ENCODE peak calls at places on chromosomes 6 and 20, in five cellular contexts. R is IMR-90, F is mammary epithelial cell, C is mesendoderm, S is GM23248. G is an unnamed sample.

GRCh38 chr6:170345662-170346061 is 39.1 kb downstream of the FAM120B start:
- DNase-seq in R (peak), F (peak), C (no peak), S (no peak), G (no peak)

GRCh38 chr6:22926613-22927348 is 357.4 kb downstream of the HDGFL1 start:
- DNase-seq in R (no peak), F (no peak), C (peak), S (no peak), G (no peak)

GRCh38 chr6:11098009-11098408 is 4.4 kb downstream of the SMIM13 start:
- DNase-seq in R (no peak), F (no peak), C (no peak), S (no peak), G (no peak)

GRCh38 chr6:5059036-5059896 is 25.9 kb upstream of the PPP1R3G start:
- DNase-seq in R (no peak), F (no peak), C (no peak), S (no peak), G (no peak)

GRCh38 chr20:36098364-36098763 is 56.2 kb upstream of the EPB41L1 start:
- DNase-seq in R (peak), F (peak), C (no peak), S (peak), G (no peak)

GRCh38 chr20:45070932-45071632 is 29.8 kb downstream of the KCNS1 start:
- DNase-seq in R (peak), F (peak), C (no peak), S (peak), G (no peak)

GRCh38 chr6:153503810-153504209 is 372.7 kb upstream of the RGS17 start:
- DNase-seq in R (no peak), F (no peak), C (peak), S (peak), G (no peak)

GRCh38 chr20:64233725-64234124 is 21.8 kb upstream of the PCMTD2 start:
- DNase-seq in R (no peak), F (no peak), C (no peak), S (no peak), G (no peak)

GRCh38 chr20:6632187-6632586 is 135.3 kb upstream of the BMP2 start:
- DNase-seq in R (no peak), F (peak), C (peak), S (peak), G (peak)

GRCh38 chr6:131923356-131923755 is 27.8 kb downstream of the CCN2 start:
- DNase-seq in R (peak), F (peak), C (peak), S (peak), G (peak)

GRCh38 chr6:1610497-1611321 is 994 bp downstream of the FOXC1 start:
- DNase-seq in R (peak), F (peak), C (no peak), S (peak), G (no peak)

GRCh38 chr6:25012657-25013056 is 76.9 kb upstream of the RIPOR2 start:
- DNase-seq in R (peak), F (peak), C (no peak), S (peak), G (no peak)

GRCh38 chr20:51860015-51860882 is 57.9 kb upstream of the SALL4 start:
- DNase-seq in R (peak), F (no peak), C (no peak), S (peak), G (peak)

GRCh38 chr6:73648166-73648565 is 5.6 kb downstream of the SLC17A5 start:
- DNase-seq in R (peak), F (no peak), C (no peak), S (peak), G (no peak)

GRCh38 chr6:73649783-73650182 is 4.0 kb downstream of the SLC17A5 start:
- DNase-seq in R (no peak), F (no peak), C (no peak), S (no peak), G (no peak)

GRCh38 chr6:73644030-73644429 is 9.8 kb downstream of the SLC17A5 start:
- DNase-seq in R (peak), F (peak), C (no peak), S (no peak), G (no peak)

GRCh38 chr6:73642530-73642929 is 11.3 kb downstream of the SLC17A5 start:
- DNase-seq in R (no peak), F (no peak), C (no peak), S (no peak), G (no peak)

DNA sequence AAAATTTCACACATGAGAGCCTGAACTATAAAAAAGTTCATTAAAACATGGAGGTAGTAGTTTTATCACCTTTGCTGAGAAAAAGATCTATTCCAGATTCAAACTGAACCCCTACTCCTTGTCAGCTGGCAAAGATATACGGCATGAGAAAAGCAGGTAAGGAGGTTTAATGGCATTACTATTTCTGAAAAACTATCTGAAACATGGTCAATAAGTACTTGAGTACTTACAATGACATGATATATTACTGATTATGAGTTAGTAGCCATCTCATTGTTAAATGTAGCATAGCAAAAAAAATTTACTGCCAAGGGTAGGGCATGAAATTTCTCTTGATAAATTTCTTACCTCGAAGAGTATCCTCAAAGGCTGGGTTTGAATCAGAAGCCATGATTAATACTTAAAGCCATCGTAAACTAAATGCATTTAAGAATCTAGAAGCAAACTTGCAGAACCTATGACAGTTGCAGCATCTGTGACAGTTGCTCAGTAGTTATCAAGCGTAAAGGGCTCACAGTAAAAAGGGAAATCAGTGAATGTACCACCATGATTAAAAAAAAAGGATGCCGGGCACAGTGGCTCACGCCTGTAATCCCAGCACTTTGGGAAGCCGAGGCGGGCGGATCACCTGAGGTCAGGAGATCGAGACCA is 8.7 kb downstream of the SLC17A5 start:
- DNase-seq in R (no peak), F (no peak), C (no peak), S (peak), G (no peak)
- H3K4me3 ChIP-seq in R (peak), F (peak), C (no peak), S (peak), G (peak)

GRCh38 chr20:4949833-4950178 is 51.5 kb downstream of the SLC23A2 start:
- DNase-seq in R (peak), F (peak), C (peak), S (peak), G (no peak)
- H3K9ac ChIP-seq in R (no peak), F (no peak), C (no peak), S (no peak), G (no peak)

GRCh38 chr6:95095855-95096254 is 481.5 kb upstream of the MANEA start:
- DNase-seq in R (no peak), F (no peak), C (no peak), S (no peak), G (no peak)

GRCh38 chr6:95095271-95095670 is 482.1 kb upstream of the MANEA start:
- DNase-seq in R (peak), F (peak), C (no peak), S (peak), G (no peak)

GRCh38 chr6:95091823-95092436 is 485.4 kb upstream of the MANEA start:
- DNase-seq in R (peak), F (peak), C (peak), S (peak), G (peak)

GRCh38 chr6:95093154-95093553 is 484.2 kb upstream of the MANEA start:
- DNase-seq in R (peak), F (peak), C (no peak), S (peak), G (no peak)

DNA sequence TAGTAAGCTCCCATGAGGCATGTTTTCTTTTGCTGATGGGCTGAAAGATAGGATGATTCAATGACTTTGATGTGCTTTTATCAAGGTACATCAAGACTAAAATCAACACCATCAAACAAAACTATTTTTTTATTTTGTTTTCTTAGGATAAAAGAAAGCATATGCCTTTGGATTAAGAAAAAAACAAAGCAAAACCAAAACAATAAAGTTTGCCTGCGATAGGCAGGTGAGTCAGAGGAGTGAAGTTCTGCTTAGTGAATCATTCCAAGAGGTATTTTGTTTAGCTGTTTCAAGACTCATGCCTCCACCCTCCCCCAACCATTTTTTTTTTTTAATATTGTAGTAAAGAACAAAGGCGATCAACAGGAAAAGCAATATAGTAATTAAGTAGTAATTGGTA is 482.6 kb upstream of the MANEA start:
- DNase-seq in R (peak), F (peak), C (peak), S (peak), G (no peak)
- H3K4me3 ChIP-seq in R (no peak), F (peak), C (no peak), S (peak), G (no peak)

DNA sequence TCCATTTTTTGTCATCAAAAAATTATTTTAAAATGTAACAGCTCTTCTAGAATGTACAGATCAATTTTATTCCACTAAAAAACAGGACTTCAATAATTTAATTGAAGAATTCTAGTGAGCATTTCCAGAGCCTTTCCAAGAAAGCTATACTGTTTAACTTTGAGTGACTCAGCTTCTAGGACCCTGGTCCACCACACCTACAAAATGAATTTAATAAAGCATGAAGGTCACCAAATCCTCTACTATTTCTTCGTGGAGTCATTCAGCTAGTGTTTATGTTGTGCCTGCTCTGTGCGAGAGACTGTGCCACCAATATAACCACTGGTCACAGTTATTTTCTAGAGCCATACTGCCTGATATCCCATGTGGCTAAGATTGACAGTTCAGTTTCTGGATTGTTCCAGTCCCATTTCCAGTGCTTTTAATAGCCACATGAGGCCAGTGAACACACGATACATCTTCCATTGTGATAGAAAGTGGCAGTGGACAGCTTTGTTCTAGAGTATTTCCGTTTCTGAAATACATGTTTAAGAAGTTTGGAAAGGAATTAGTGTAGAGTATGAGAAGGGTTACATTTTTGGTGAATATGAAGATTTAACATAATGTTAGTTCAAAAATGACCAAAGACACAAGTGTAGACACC is 160.6 kb downstream of the MTHFD1L start:
- DNase-seq in R (no peak), F (no peak), C (no peak), S (no peak), G (no peak)
- H3K9ac ChIP-seq in R (no peak), F (no peak), C (no peak), S (no peak), G (no peak)

GRCh38 chr6:82145926-82146452 is 101.6 kb downstream of the IBTK start:
- DNase-seq in R (no peak), F (no peak), C (no peak), S (no peak), G (no peak)

GRCh38 chr6:82143041-82143481 is 104.5 kb downstream of the IBTK start:
- DNase-seq in R (peak), F (no peak), C (no peak), S (peak), G (no peak)

GRCh38 chr6:82142524-82142923 is 105.0 kb downstream of the IBTK start:
- DNase-seq in R (no peak), F (no peak), C (no peak), S (no peak), G (no peak)

GRCh38 chr6:82144852-82145332 is 102.7 kb downstream of the IBTK start:
- DNase-seq in R (peak), F (peak), C (peak), S (peak), G (no peak)

GRCh38 chr6:82144007-82144851 is 103.3 kb downstream of the IBTK start:
- DNase-seq in R (peak), F (peak), C (peak), S (peak), G (peak)
- H3K4me3 ChIP-seq in R (no peak), F (no peak), C (no peak), S (peak), G (peak)

GRCh38 chr20:21510995-21511394 is 2.9 kb downstream of the NKX2-2 start:
- DNase-seq in R (no peak), F (no peak), C (no peak), S (no peak), G (no peak)
- H3K9ac ChIP-seq in R (no peak), F (no peak), C (no peak), S (peak), G (peak)

DNA sequence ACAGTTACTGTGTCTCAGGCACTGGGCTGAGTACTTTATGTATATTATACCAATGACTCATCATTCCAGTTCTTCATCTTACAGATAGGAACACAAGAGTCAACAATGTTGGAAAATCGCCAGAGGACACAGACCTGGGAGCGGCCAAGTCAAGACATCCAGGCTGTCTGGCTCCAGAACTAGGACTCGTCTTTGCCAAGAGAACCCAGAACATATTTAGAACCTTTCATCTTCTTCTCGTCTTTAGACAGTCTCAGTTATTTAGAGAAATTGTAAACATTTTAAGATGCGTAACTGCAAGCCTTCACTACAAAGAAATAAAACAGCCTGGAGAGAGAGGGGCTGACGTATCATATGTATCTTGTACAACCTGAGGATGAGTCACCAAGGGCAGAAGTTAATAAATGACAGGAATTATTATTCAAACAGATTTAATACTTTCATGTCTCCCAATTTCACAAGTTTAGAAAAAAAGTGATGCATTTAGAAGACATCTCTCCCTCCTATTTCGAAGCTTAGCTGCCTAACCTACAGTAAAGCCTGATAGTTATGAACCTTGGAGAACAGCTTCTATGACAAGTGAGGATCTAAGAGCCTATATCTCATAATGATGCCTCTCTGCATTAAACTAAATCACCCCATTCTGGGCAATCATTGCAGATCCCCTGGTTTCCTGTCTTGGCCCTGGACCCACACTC is 43.4 kb downstream of the SLC22A3 start:
- DNase-seq in R (no peak), F (peak), C (no peak), S (peak), G (no peak)
- H3K4me3 ChIP-seq in R (no peak), F (peak), C (no peak), S (no peak), G (no peak)

G was measured in SK-N-MC.